ENCODE peak calls at places on chromosomes 2 and 18, in six cellular contexts. One of them, this sample, is unnamed.

GRCh38 chr2:112877423-112877822 is 33.5 kb upstream of the IL37 start:
- DNase-seq in cardiac muscle cell: no peak
- DNase-seq in left ventricle myocardium superior: no peak
- DNase-seq in iPS-NIHi11: no peak
- DNase-seq in fibroblast of pulmonary artery: peak; percentile 27
- DNase-seq in gastrocnemius medialis: no peak
- DNase-seq in this sample: no peak

GRCh38 chr2:209773377-209773776 is 1.7 kb downstream of the UNC80 start:
- DNase-seq in gastrocnemius medialis: no peak
- DNase-seq in iPS-NIHi11: peak; percentile 10
- DNase-seq in cardiac muscle cell: no peak
- DNase-seq in left ventricle myocardium superior: no peak
- DNase-seq in fibroblast of pulmonary artery: no peak
- DNase-seq in this sample: no peak

GRCh38 chr18:51164327-51165290 is 32.9 kb downstream of the MEX3C start:
- DNase-seq in gastrocnemius medialis: no peak
- DNase-seq in left ventricle myocardium superior: no peak
- DNase-seq in cardiac muscle cell: peak; percentile 11
- DNase-seq in iPS-NIHi11: peak; percentile 29
- DNase-seq in fibroblast of pulmonary artery: no peak
- DNase-seq in this sample: no peak

GRCh38 chr18:40739029-40739428 is 1216.0 kb upstream of the PIK3C3 start:
- DNase-seq in iPS-NIHi11: no peak
- DNase-seq in left ventricle myocardium superior: no peak
- DNase-seq in fibroblast of pulmonary artery: no peak
- DNase-seq in gastrocnemius medialis: no peak
- DNase-seq in cardiac muscle cell: no peak
- DNase-seq in this sample: no peak

GRCh38 chr2:188693771-188694170 is 280.4 kb upstream of the COL3A1 start:
- DNase-seq in fibroblast of pulmonary artery: no peak
- DNase-seq in left ventricle myocardium superior: no peak
- DNase-seq in cardiac muscle cell: no peak
- DNase-seq in gastrocnemius medialis: no peak
- DNase-seq in iPS-NIHi11: no peak
- DNase-seq in this sample: no peak

GRCh38 chr2:60295591-60295962 is 257.9 kb downstream of the BCL11A start:
- DNase-seq in cardiac muscle cell: no peak
- DNase-seq in iPS-NIHi11: peak; percentile 32
- DNase-seq in gastrocnemius medialis: no peak
- DNase-seq in left ventricle myocardium superior: no peak
- DNase-seq in fibroblast of pulmonary artery: no peak
- DNase-seq in this sample: no peak

GRCh38 chr2:159003555-159003954 is 35.1 kb downstream of the TANC1 start:
- DNase-seq in iPS-NIHi11: no peak
- DNase-seq in fibroblast of pulmonary artery: no peak
- DNase-seq in cardiac muscle cell: no peak
- DNase-seq in gastrocnemius medialis: no peak
- DNase-seq in left ventricle myocardium superior: no peak
- DNase-seq in this sample: no peak

GRCh38 chr18:31040982-31041345 is 1.6 kb downstream of the DSC3 start:
- DNase-seq in left ventricle myocardium superior: no peak
- DNase-seq in fibroblast of pulmonary artery: peak; percentile 60
- DNase-seq in cardiac muscle cell: peak; percentile 37
- DNase-seq in iPS-NIHi11: peak; percentile 20
- DNase-seq in gastrocnemius medialis: no peak
- DNase-seq in this sample: no peak

GRCh38 chr2:190105554-190105953 is 43.0 kb upstream of the MSTN start:
- DNase-seq in gastrocnemius medialis: no peak
- DNase-seq in iPS-NIHi11: no peak
- DNase-seq in left ventricle myocardium superior: no peak
- DNase-seq in fibroblast of pulmonary artery: no peak
- DNase-seq in cardiac muscle cell: no peak
- DNase-seq in this sample: no peak

GRCh38 chr2:239601201-239601851 is 200.5 kb upstream of the HDAC4 start:
- DNase-seq in fibroblast of pulmonary artery: no peak
- DNase-seq in iPS-NIHi11: no peak
- DNase-seq in cardiac muscle cell: no peak
- DNase-seq in left ventricle myocardium superior: no peak
- DNase-seq in gastrocnemius medialis: no peak
- DNase-seq in this sample: no peak

GRCh38 chr18:3478262-3478978 is 28.4 kb downstream of the TGIF1 start:
- DNase-seq in gastrocnemius medialis: no peak
- DNase-seq in left ventricle myocardium superior: no peak
- DNase-seq in fibroblast of pulmonary artery: peak; percentile 93
- DNase-seq in iPS-NIHi11: no peak
- DNase-seq in cardiac muscle cell: peak; percentile 86
- DNase-seq in this sample: no peak

GRCh38 chr18:48913723-48914122 is 37.0 kb downstream of the SMAD7 start:
- DNase-seq in iPS-NIHi11: no peak
- DNase-seq in cardiac muscle cell: no peak
- DNase-seq in gastrocnemius medialis: no peak
- DNase-seq in fibroblast of pulmonary artery: no peak
- DNase-seq in left ventricle myocardium superior: no peak
- DNase-seq in this sample: no peak

GRCh38 chr2:200913654-200914053 is 24.5 kb downstream of the NIF3L1 start:
- DNase-seq in gastrocnemius medialis: no peak
- DNase-seq in fibroblast of pulmonary artery: peak; percentile 59
- DNase-seq in cardiac muscle cell: peak; percentile 25
- DNase-seq in iPS-NIHi11: no peak
- DNase-seq in left ventricle myocardium superior: no peak
- DNase-seq in this sample: no peak

GRCh38 chr18:3012306-3012919 is 531 bp downstream of the LPIN2 start:
- DNase-seq in gastrocnemius medialis: no peak
- DNase-seq in iPS-NIHi11: peak; percentile 75
- DNase-seq in left ventricle myocardium superior: peak; percentile 64
- DNase-seq in fibroblast of pulmonary artery: no peak
- DNase-seq in cardiac muscle cell: peak; percentile 30
- DNase-seq in this sample: peak; percentile 62

GRCh38 chr2:43010428-43011141 is 215.8 kb downstream of the ZFP36L2 start:
- DNase-seq in cardiac muscle cell: no peak
- DNase-seq in gastrocnemius medialis: no peak
- DNase-seq in fibroblast of pulmonary artery: no peak
- DNase-seq in left ventricle myocardium superior: no peak
- DNase-seq in iPS-NIHi11: no peak
- DNase-seq in this sample: no peak

GRCh38 chr2:235000426-235001236 is 48.8 kb downstream of the SH3BP4 start:
- DNase-seq in iPS-NIHi11: no peak
- DNase-seq in cardiac muscle cell: peak; percentile 39
- DNase-seq in left ventricle myocardium superior: no peak
- DNase-seq in gastrocnemius medialis: no peak
- DNase-seq in fibroblast of pulmonary artery: no peak
- DNase-seq in this sample: no peak

GRCh38 chr2:43841949-43842865 is 3.4 kb downstream of the ABCG8 start:
- DNase-seq in left ventricle myocardium superior: no peak
- DNase-seq in iPS-NIHi11: peak; percentile 2
- DNase-seq in gastrocnemius medialis: no peak
- DNase-seq in cardiac muscle cell: no peak
- DNase-seq in fibroblast of pulmonary artery: no peak
- DNase-seq in this sample: no peak

GRCh38 chr2:46983065-46983801 is 67.6 kb upstream of the MCFD2 start:
- DNase-seq in iPS-NIHi11: no peak
- DNase-seq in gastrocnemius medialis: no peak
- DNase-seq in cardiac muscle cell: peak; percentile 60
- DNase-seq in left ventricle myocardium superior: peak; percentile 49
- DNase-seq in fibroblast of pulmonary artery: peak; percentile 71
- DNase-seq in this sample: peak; percentile 64

GRCh38 chr18:58535340-58536186 is 93.3 kb downstream of the ALPK2 start:
- DNase-seq in left ventricle myocardium superior: no peak
- DNase-seq in cardiac muscle cell: peak; percentile 29
- DNase-seq in gastrocnemius medialis: no peak
- DNase-seq in iPS-NIHi11: no peak
- DNase-seq in fibroblast of pulmonary artery: peak; percentile 64
- DNase-seq in this sample: no peak

GRCh38 chr2:190835303-190835930 is 45.2 kb upstream of the GLS start:
- DNase-seq in fibroblast of pulmonary artery: peak; percentile 90
- DNase-seq in iPS-NIHi11: peak; percentile 23
- DNase-seq in left ventricle myocardium superior: peak; percentile 34
- DNase-seq in gastrocnemius medialis: peak; percentile 24
- DNase-seq in cardiac muscle cell: peak; percentile 91
- DNase-seq in this sample: peak; percentile 45

GRCh38 chr18:75137346-75137877 is 71.5 kb downstream of the PTGR3 start:
- DNase-seq in cardiac muscle cell: no peak
- DNase-seq in gastrocnemius medialis: no peak
- DNase-seq in fibroblast of pulmonary artery: no peak
- DNase-seq in iPS-NIHi11: no peak
- DNase-seq in left ventricle myocardium superior: no peak
- DNase-seq in this sample: no peak

GRCh38 chr2:123532999-123533398 is 492.1 kb upstream of the CNTNAP5 start:
- DNase-seq in cardiac muscle cell: no peak
- DNase-seq in fibroblast of pulmonary artery: no peak
- DNase-seq in left ventricle myocardium superior: no peak
- DNase-seq in iPS-NIHi11: no peak
- DNase-seq in gastrocnemius medialis: no peak
- DNase-seq in this sample: no peak

GRCh38 chr2:194621945-194622344 is 1035.1 kb upstream of the SLC39A10 start:
- DNase-seq in left ventricle myocardium superior: no peak
- DNase-seq in cardiac muscle cell: no peak
- DNase-seq in fibroblast of pulmonary artery: no peak
- DNase-seq in gastrocnemius medialis: no peak
- DNase-seq in iPS-NIHi11: no peak
- DNase-seq in this sample: no peak

GRCh38 chr2:227238242-227239237 is 74.1 kb downstream of the COL4A3 start:
- DNase-seq in gastrocnemius medialis: peak; percentile 56
- DNase-seq in iPS-NIHi11: peak; percentile 63
- DNase-seq in cardiac muscle cell: peak; percentile 79
- DNase-seq in fibroblast of pulmonary artery: peak; percentile 78
- DNase-seq in left ventricle myocardium superior: peak; percentile 76
- DNase-seq in this sample: peak; percentile 76

GRCh38 chr2:28344756-28345291 is 47.8 kb upstream of the FOSL2 start:
- DNase-seq in left ventricle myocardium superior: peak; percentile 25
- DNase-seq in cardiac muscle cell: no peak
- DNase-seq in gastrocnemius medialis: no peak
- DNase-seq in iPS-NIHi11: no peak
- DNase-seq in fibroblast of pulmonary artery: no peak
- DNase-seq in this sample: no peak

GRCh38 chr2:1802469-1803216 is 58.3 kb upstream of the PXDN start:
- DNase-seq in cardiac muscle cell: no peak
- DNase-seq in left ventricle myocardium superior: no peak
- DNase-seq in gastrocnemius medialis: no peak
- DNase-seq in fibroblast of pulmonary artery: no peak
- DNase-seq in iPS-NIHi11: no peak
- DNase-seq in this sample: no peak

GRCh38 chr2:222747526-222748160 is 76.2 kb downstream of the MOGAT1 start:
- DNase-seq in left ventricle myocardium superior: no peak
- DNase-seq in iPS-NIHi11: no peak
- DNase-seq in gastrocnemius medialis: no peak
- DNase-seq in fibroblast of pulmonary artery: no peak
- DNase-seq in cardiac muscle cell: no peak
- DNase-seq in this sample: no peak

GRCh38 chr18:67483237-67483636 is 33.3 kb downstream of the DSEL start:
- DNase-seq in cardiac muscle cell: no peak
- DNase-seq in left ventricle myocardium superior: no peak
- DNase-seq in iPS-NIHi11: no peak
- DNase-seq in gastrocnemius medialis: no peak
- DNase-seq in fibroblast of pulmonary artery: no peak
- DNase-seq in this sample: no peak

GRCh38 chr2:32008811-32009478 is 1.9 kb downstream of the MEMO1 start:
- DNase-seq in fibroblast of pulmonary artery: peak; percentile 18
- DNase-seq in left ventricle myocardium superior: no peak
- DNase-seq in cardiac muscle cell: peak; percentile 7
- DNase-seq in iPS-NIHi11: peak; percentile 14
- DNase-seq in gastrocnemius medialis: no peak
- DNase-seq in this sample: no peak

GRCh38 chr2:47525167-47525566 is 122.2 kb downstream of the MSH2 start:
- DNase-seq in gastrocnemius medialis: no peak
- DNase-seq in iPS-NIHi11: no peak
- DNase-seq in cardiac muscle cell: no peak
- DNase-seq in fibroblast of pulmonary artery: no peak
- DNase-seq in left ventricle myocardium superior: no peak
- DNase-seq in this sample: no peak

GRCh38 chr18:51290864-51291263 is 93.4 kb upstream of the MEX3C start:
- DNase-seq in gastrocnemius medialis: no peak
- DNase-seq in iPS-NIHi11: no peak
- DNase-seq in cardiac muscle cell: peak; percentile 39
- DNase-seq in fibroblast of pulmonary artery: peak; percentile 35
- DNase-seq in left ventricle myocardium superior: no peak
- DNase-seq in this sample: no peak

GRCh38 chr2:12501469-12502147 is 215.1 kb upstream of the TRIB2 start:
- DNase-seq in fibroblast of pulmonary artery: peak; percentile 61
- DNase-seq in cardiac muscle cell: no peak
- DNase-seq in iPS-NIHi11: no peak
- DNase-seq in left ventricle myocardium superior: peak; percentile 43
- DNase-seq in gastrocnemius medialis: peak; percentile 27
- DNase-seq in this sample: peak; percentile 63

GRCh38 chr2:8570637-8571036 is 111.2 kb upstream of the ID2 start:
- DNase-seq in iPS-NIHi11: no peak
- DNase-seq in left ventricle myocardium superior: no peak
- DNase-seq in cardiac muscle cell: no peak
- DNase-seq in gastrocnemius medialis: no peak
- DNase-seq in fibroblast of pulmonary artery: no peak
- DNase-seq in this sample: no peak

GRCh38 chr18:75896865-75897264 is 469.4 kb upstream of the SMIM21 start:
- DNase-seq in gastrocnemius medialis: no peak
- DNase-seq in fibroblast of pulmonary artery: no peak
- DNase-seq in cardiac muscle cell: no peak
- DNase-seq in left ventricle myocardium superior: no peak
- DNase-seq in iPS-NIHi11: peak; percentile 55
- DNase-seq in this sample: no peak

GRCh38 chr18:22977847-22978701 is 44.9 kb downstream of the RBBP8 start:
- DNase-seq in iPS-NIHi11: peak; percentile 11
- DNase-seq in cardiac muscle cell: peak; percentile 81
- DNase-seq in gastrocnemius medialis: no peak
- DNase-seq in left ventricle myocardium superior: no peak
- DNase-seq in fibroblast of pulmonary artery: peak; percentile 83
- DNase-seq in this sample: no peak

This sample was measured in Right ventricle myocardium superior.